ENCODE peak calls at places on chromosome 10, in five cellular contexts. One of them, this sample, is unnamed.

GRCh38 chr10:49791100-49791499 is 29.0 kb upstream of the OGDHL start:
- DNase-seq in BJ: no peak
- DNase-seq in thoracic aorta: no peak
- DNase-seq in right lobe of liver: no peak
- DNase-seq in left ventricle myocardium inferior: no peak
- DNase-seq in this sample: no peak

GRCh38 chr10:11869211-11869610 is 46.1 kb downstream of the PROSER2 start:
- DNase-seq in thoracic aorta: no peak
- DNase-seq in right lobe of liver: no peak
- DNase-seq in left ventricle myocardium inferior: no peak
- DNase-seq in BJ: no peak
- DNase-seq in this sample: no peak

GRCh38 chr10:74510594-74510993 is 315.8 kb upstream of the KAT6B start:
- DNase-seq in BJ: no peak
- DNase-seq in left ventricle myocardium inferior: no peak
- DNase-seq in right lobe of liver: no peak
- DNase-seq in thoracic aorta: no peak
- DNase-seq in this sample: no peak

GRCh38 chr10:71461917-71462641 is 65.4 kb downstream of the CDH23 start:
- DNase-seq in BJ: no peak
- DNase-seq in right lobe of liver: peak
- DNase-seq in thoracic aorta: no peak
- DNase-seq in left ventricle myocardium inferior: no peak
- DNase-seq in this sample: no peak

GRCh38 chr10:99779335-99779734 is 3.1 kb upstream of the ABCC2 start:
- DNase-seq in thoracic aorta: no peak
- DNase-seq in left ventricle myocardium inferior: no peak
- DNase-seq in BJ: no peak
- DNase-seq in right lobe of liver: no peak
- DNase-seq in this sample: peak

GRCh38 chr10:786666-787512 is 97.4 kb upstream of the DIP2C start:
- DNase-seq in left ventricle myocardium inferior: no peak
- DNase-seq in BJ: no peak
- DNase-seq in thoracic aorta: no peak
- DNase-seq in right lobe of liver: peak
- DNase-seq in this sample: no peak

GRCh38 chr10:69318997-69319727 is 40.9 kb downstream of the HK1 start:
- DNase-seq in left ventricle myocardium inferior: peak
- DNase-seq in thoracic aorta: peak
- DNase-seq in right lobe of liver: peak
- DNase-seq in BJ: no peak
- DNase-seq in this sample: peak

GRCh38 chr10:21172774-21173432 is 275.8 kb upstream of the NEBL start:
- DNase-seq in left ventricle myocardium inferior: no peak
- DNase-seq in BJ: no peak
- DNase-seq in right lobe of liver: no peak
- DNase-seq in thoracic aorta: no peak
- DNase-seq in this sample: peak

GRCh38 chr10:43892062-43892765 is 243.5 kb upstream of the ZNF32 start:
- DNase-seq in left ventricle myocardium inferior: no peak
- DNase-seq in thoracic aorta: no peak
- DNase-seq in BJ: peak
- DNase-seq in right lobe of liver: no peak
- DNase-seq in this sample: peak

GRCh38 chr10:19719320-19719719 is 96.9 kb upstream of the PLXDC2 start:
- DNase-seq in right lobe of liver: no peak
- DNase-seq in left ventricle myocardium inferior: no peak
- DNase-seq in BJ: peak
- DNase-seq in thoracic aorta: no peak
- DNase-seq in this sample: peak

GRCh38 chr10:122984708-122985107 is 4.5 kb downstream of the PSTK start:
- DNase-seq in thoracic aorta: no peak
- DNase-seq in BJ: no peak
- DNase-seq in right lobe of liver: no peak
- DNase-seq in left ventricle myocardium inferior: no peak
- DNase-seq in this sample: no peak

GRCh38 chr10:13839430-13839986 is 252.7 kb downstream of the PRPF18 start:
- DNase-seq in thoracic aorta: no peak
- DNase-seq in BJ: no peak
- DNase-seq in right lobe of liver: no peak
- DNase-seq in left ventricle myocardium inferior: peak
- DNase-seq in this sample: peak

GRCh38 chr10:69716711-69717560 is 84.8 kb upstream of the COL13A1 start:
- DNase-seq in right lobe of liver: peak
- DNase-seq in BJ: no peak
- DNase-seq in thoracic aorta: no peak
- DNase-seq in left ventricle myocardium inferior: no peak
- DNase-seq in this sample: peak

GRCh38 chr10:12566161-12567115 is 217.1 kb downstream of the CAMK1D start:
- DNase-seq in thoracic aorta: no peak
- DNase-seq in left ventricle myocardium inferior: peak
- DNase-seq in right lobe of liver: no peak
- DNase-seq in BJ: no peak
- DNase-seq in this sample: no peak

GRCh38 chr10:7264313-7264741 is 146.5 kb downstream of the SFMBT2 start:
- DNase-seq in BJ: no peak
- DNase-seq in right lobe of liver: no peak
- DNase-seq in thoracic aorta: no peak
- DNase-seq in left ventricle myocardium inferior: no peak
- DNase-seq in this sample: peak

GRCh38 chr10:3584926-3585784 is 199.9 kb downstream of the KLF6 start:
- DNase-seq in BJ: no peak
- DNase-seq in right lobe of liver: no peak
- DNase-seq in left ventricle myocardium inferior: no peak
- DNase-seq in thoracic aorta: no peak
- DNase-seq in this sample: no peak

GRCh38 chr10:50467209-50467608 is 156.5 kb downstream of the SGMS1 start:
- DNase-seq in right lobe of liver: no peak
- DNase-seq in BJ: no peak
- DNase-seq in left ventricle myocardium inferior: no peak
- DNase-seq in thoracic aorta: no peak
- DNase-seq in this sample: no peak

GRCh38 chr10:28714401-28715053 is 37.2 kb downstream of the BAMBI start:
- DNase-seq in left ventricle myocardium inferior: no peak
- DNase-seq in BJ: no peak
- DNase-seq in right lobe of liver: no peak
- DNase-seq in thoracic aorta: no peak
- DNase-seq in this sample: peak
- TF ChIP-seq CTCF in left ventricle myocardium inferior: no peak
- TF ChIP-seq CTCF in BJ: no peak
- TF ChIP-seq CTCF in right lobe of liver: no peak
- TF ChIP-seq CTCF in thoracic aorta: no peak
- TF ChIP-seq CTCF in this sample: no peak

GRCh38 chr10:6204063-6204340 is 1.3 kb downstream of the PFKFB3 start:
- DNase-seq in left ventricle myocardium inferior: no peak
- DNase-seq in BJ: no peak
- DNase-seq in thoracic aorta: no peak
- DNase-seq in right lobe of liver: peak
- DNase-seq in this sample: no peak

GRCh38 chr10:6203331-6204062 is 765 bp downstream of the PFKFB3 start:
- DNase-seq in thoracic aorta: no peak
- DNase-seq in BJ: no peak
- DNase-seq in left ventricle myocardium inferior: peak
- DNase-seq in right lobe of liver: peak
- DNase-seq in this sample: peak

GRCh38 chr10:6202098-6202683 is 541 bp upstream of the PFKFB3 start:
- DNase-seq in thoracic aorta: no peak
- DNase-seq in right lobe of liver: no peak
- DNase-seq in left ventricle myocardium inferior: no peak
- DNase-seq in BJ: no peak
- DNase-seq in this sample: no peak

GRCh38 chr10:6201511-6201975 is 1.2 kb upstream of the PFKFB3 start:
- DNase-seq in left ventricle myocardium inferior: peak
- DNase-seq in right lobe of liver: peak
- DNase-seq in BJ: no peak
- DNase-seq in thoracic aorta: no peak
- DNase-seq in this sample: peak

DNA sequence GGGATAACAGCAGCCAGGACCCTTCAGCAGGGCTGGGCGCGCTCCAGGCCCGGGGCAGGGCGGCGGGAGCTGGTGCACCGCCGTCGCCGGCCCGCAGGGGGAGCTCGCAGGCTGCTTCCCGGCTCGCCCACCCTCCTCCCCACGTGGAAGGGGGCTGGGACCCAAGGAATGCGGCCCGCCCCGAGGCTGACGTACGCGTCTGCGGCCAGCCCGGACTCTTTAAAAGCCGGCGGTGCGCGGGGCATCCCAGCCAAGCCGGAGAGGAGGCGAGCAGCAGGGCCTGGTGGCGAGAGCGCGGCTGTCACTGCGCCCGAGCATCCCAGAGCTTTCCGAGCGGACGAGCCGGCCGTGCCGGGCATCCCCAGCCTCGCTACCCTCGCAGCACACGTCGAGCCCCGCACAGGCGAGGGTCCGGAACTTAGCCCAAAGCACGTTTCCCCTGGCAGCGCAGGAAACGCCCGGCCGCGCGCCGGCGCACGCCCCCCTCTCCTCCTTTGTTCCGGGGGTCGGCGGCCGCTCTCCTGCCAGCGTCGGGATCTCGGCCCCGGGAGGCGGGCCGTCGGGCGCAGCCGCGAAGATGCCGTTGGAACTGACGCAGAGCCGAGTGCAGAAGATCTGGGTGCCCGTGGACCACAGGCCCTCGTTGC is at the start of gene PFKFB3:
- DNase-seq in left ventricle myocardium inferior: peak
- DNase-seq in thoracic aorta: peak
- DNase-seq in right lobe of liver: peak
- DNase-seq in BJ: no peak
- DNase-seq in this sample: peak
- H3K4me3 ChIP-seq in left ventricle myocardium inferior: peak
- H3K4me3 ChIP-seq in thoracic aorta: peak
- H3K4me3 ChIP-seq in right lobe of liver: peak
- H3K4me3 ChIP-seq in BJ: peak
- H3K4me3 ChIP-seq in this sample: peak

GRCh38 chr10:86110156-86110786 is 256.3 kb downstream of the GRID1 start:
- DNase-seq in BJ: no peak
- DNase-seq in thoracic aorta: no peak
- DNase-seq in right lobe of liver: no peak
- DNase-seq in left ventricle myocardium inferior: no peak
- DNase-seq in this sample: no peak
- TF ChIP-seq CTCF in BJ: peak
- TF ChIP-seq CTCF in thoracic aorta: no peak
- TF ChIP-seq CTCF in right lobe of liver: no peak
- TF ChIP-seq CTCF in left ventricle myocardium inferior: no peak
- TF ChIP-seq CTCF in this sample: no peak

DNA sequence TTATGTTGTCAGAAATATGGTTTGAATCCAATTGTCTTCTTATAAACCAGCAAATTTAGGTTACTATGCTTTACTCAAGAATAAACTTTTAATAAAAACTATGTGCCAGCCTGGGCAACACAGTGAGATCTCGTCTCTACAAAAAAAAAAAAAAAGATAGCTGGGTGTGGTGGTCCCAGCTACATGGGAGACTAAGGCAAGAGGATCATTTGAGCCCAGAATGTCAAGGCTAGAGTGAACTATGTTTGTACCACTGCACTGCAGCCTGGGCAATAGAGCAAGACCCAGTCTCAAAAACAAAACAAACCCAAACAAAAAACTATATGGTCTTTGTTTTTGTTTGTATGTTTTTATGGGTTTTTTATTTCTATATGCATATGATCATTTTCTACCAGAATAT is 7.5 kb upstream of the ARHGAP12 start:
- DNase-seq in right lobe of liver: no peak
- DNase-seq in thoracic aorta: no peak
- DNase-seq in left ventricle myocardium inferior: no peak
- DNase-seq in BJ: no peak
- DNase-seq in this sample: no peak
- H3K4me3 ChIP-seq in right lobe of liver: no peak
- H3K4me3 ChIP-seq in thoracic aorta: no peak
- H3K4me3 ChIP-seq in left ventricle myocardium inferior: no peak
- H3K4me3 ChIP-seq in BJ: no peak
- H3K4me3 ChIP-seq in this sample: no peak

GRCh38 chr10:62511238-62511637 is 137.1 kb downstream of the ZNF365 start:
- DNase-seq in BJ: no peak
- DNase-seq in thoracic aorta: no peak
- DNase-seq in right lobe of liver: no peak
- DNase-seq in left ventricle myocardium inferior: no peak
- DNase-seq in this sample: no peak

GRCh38 chr10:62503871-62504270 is 129.7 kb downstream of the ZNF365 start:
- DNase-seq in left ventricle myocardium inferior: no peak
- DNase-seq in BJ: no peak
- DNase-seq in thoracic aorta: no peak
- DNase-seq in right lobe of liver: no peak
- DNase-seq in this sample: peak

GRCh38 chr10:62501547-62501946 is 127.4 kb downstream of the ZNF365 start:
- DNase-seq in BJ: no peak
- DNase-seq in thoracic aorta: no peak
- DNase-seq in right lobe of liver: no peak
- DNase-seq in left ventricle myocardium inferior: no peak
- DNase-seq in this sample: peak

GRCh38 chr10:62502995-62503613 is 128.9 kb downstream of the ZNF365 start:
- DNase-seq in BJ: no peak
- DNase-seq in right lobe of liver: no peak
- DNase-seq in thoracic aorta: no peak
- DNase-seq in left ventricle myocardium inferior: no peak
- DNase-seq in this sample: peak

GRCh38 chr10:62506371-62506770 is 132.2 kb downstream of the ZNF365 start:
- DNase-seq in left ventricle myocardium inferior: no peak
- DNase-seq in BJ: no peak
- DNase-seq in right lobe of liver: no peak
- DNase-seq in thoracic aorta: no peak
- DNase-seq in this sample: no peak
- TF ChIP-seq CTCF in left ventricle myocardium inferior: no peak
- TF ChIP-seq CTCF in BJ: no peak
- TF ChIP-seq CTCF in right lobe of liver: no peak
- TF ChIP-seq CTCF in thoracic aorta: no peak
- TF ChIP-seq CTCF in this sample: no peak